ENCODE peak calls at places on chromosomes 11 and 22, in eight cellular contexts. One of them, this sample, is unnamed.

GRCh38 chr11:81673001-81673400 is 1060.7 kb downstream of the FAM181B start:
- DNase-seq in NCI-H524 treated with DMSO at 0.1 percent for 48 hours: no peak
- DNase-seq in AG09309: no peak
- DNase-seq in T1000: no peak
- DNase-seq in EL: no peak
- DNase-seq in neural progenitor cell: no peak
- DNase-seq in SW480: no peak
- DNase-seq in stimulated activated naive B cell treated with anti-CD40 and anti-IgM and Interleukin-4, amounts not matched to agents 10 μg/mL and 1 μg/mL and 100 μg/mL, for 72 hours: no peak
- DNase-seq in this sample: no peak

GRCh38 chr11:2542406-2542805 is 97.6 kb downstream of the KCNQ1 start:
- DNase-seq in NCI-H524 treated with DMSO at 0.1 percent for 48 hours: no peak
- DNase-seq in AG09309: no peak
- DNase-seq in T1000: no peak
- DNase-seq in EL: no peak
- DNase-seq in neural progenitor cell: no peak
- DNase-seq in SW480: no peak
- DNase-seq in stimulated activated naive B cell treated with anti-CD40 and anti-IgM and Interleukin-4, amounts not matched to agents 10 μg/mL and 1 μg/mL and 100 μg/mL, for 72 hours: no peak
- DNase-seq in this sample: no peak

GRCh38 chr11:71251761-71252433 is 480 bp downstream of the SHANK2 start:
- DNase-seq in NCI-H524 treated with DMSO at 0.1 percent for 48 hours: no peak
- DNase-seq in AG09309: no peak
- DNase-seq in T1000: peak
- DNase-seq in EL: no peak
- DNase-seq in neural progenitor cell: peak
- DNase-seq in SW480: peak
- DNase-seq in stimulated activated naive B cell treated with anti-CD40 and anti-IgM and Interleukin-4, amounts not matched to agents 10 μg/mL and 1 μg/mL and 100 μg/mL, for 72 hours: peak
- DNase-seq in this sample: no peak

GRCh38 chr22:24392218-24392931 is 35.0 kb upstream of the ADORA2A start:
- DNase-seq in NCI-H524 treated with DMSO at 0.1 percent for 48 hours: no peak
- DNase-seq in AG09309: no peak
- DNase-seq in T1000: no peak
- DNase-seq in EL: peak
- DNase-seq in neural progenitor cell: no peak
- DNase-seq in SW480: no peak
- DNase-seq in stimulated activated naive B cell treated with anti-CD40 and anti-IgM and Interleukin-4, amounts not matched to agents 10 μg/mL and 1 μg/mL and 100 μg/mL, for 72 hours: no peak
- DNase-seq in this sample: no peak

GRCh38 chr11:79040348-79040747 is 400.5 kb downstream of the TENM4 start:
- DNase-seq in NCI-H524 treated with DMSO at 0.1 percent for 48 hours: no peak
- DNase-seq in AG09309: no peak
- DNase-seq in T1000: no peak
- DNase-seq in EL: no peak
- DNase-seq in neural progenitor cell: no peak
- DNase-seq in SW480: no peak
- DNase-seq in stimulated activated naive B cell treated with anti-CD40 and anti-IgM and Interleukin-4, amounts not matched to agents 10 μg/mL and 1 μg/mL and 100 μg/mL, for 72 hours: no peak
- DNase-seq in this sample: no peak

GRCh38 chr11:124868322-124869274 is 3.4 kb downstream of the ROBO3 start:
- DNase-seq in NCI-H524 treated with DMSO at 0.1 percent for 48 hours: no peak
- DNase-seq in AG09309: no peak
- DNase-seq in T1000: no peak
- DNase-seq in EL: no peak
- DNase-seq in neural progenitor cell: no peak
- DNase-seq in SW480: no peak
- DNase-seq in stimulated activated naive B cell treated with anti-CD40 and anti-IgM and Interleukin-4, amounts not matched to agents 10 μg/mL and 1 μg/mL and 100 μg/mL, for 72 hours: no peak
- DNase-seq in this sample: no peak

GRCh38 chr11:76939219-76939631 is 78.5 kb downstream of the ACER3 start:
- DNase-seq in NCI-H524 treated with DMSO at 0.1 percent for 48 hours: no peak
- DNase-seq in AG09309: no peak
- DNase-seq in T1000: no peak
- DNase-seq in EL: no peak
- DNase-seq in neural progenitor cell: no peak
- DNase-seq in SW480: no peak
- DNase-seq in stimulated activated naive B cell treated with anti-CD40 and anti-IgM and Interleukin-4, amounts not matched to agents 10 μg/mL and 1 μg/mL and 100 μg/mL, for 72 hours: no peak
- DNase-seq in this sample: peak

GRCh38 chr11:11584446-11584810 is 37.4 kb downstream of the GALNT18 start:
- DNase-seq in NCI-H524 treated with DMSO at 0.1 percent for 48 hours: no peak
- DNase-seq in AG09309: peak
- DNase-seq in T1000: peak
- DNase-seq in EL: peak
- DNase-seq in neural progenitor cell: no peak
- DNase-seq in SW480: peak
- DNase-seq in stimulated activated naive B cell treated with anti-CD40 and anti-IgM and Interleukin-4, amounts not matched to agents 10 μg/mL and 1 μg/mL and 100 μg/mL, for 72 hours: no peak
- DNase-seq in this sample: no peak

GRCh38 chr11:25377466-25377865 is 880.6 kb downstream of the LUZP2 start:
- DNase-seq in NCI-H524 treated with DMSO at 0.1 percent for 48 hours: no peak
- DNase-seq in AG09309: no peak
- DNase-seq in T1000: no peak
- DNase-seq in EL: no peak
- DNase-seq in neural progenitor cell: no peak
- DNase-seq in SW480: no peak
- DNase-seq in stimulated activated naive B cell treated with anti-CD40 and anti-IgM and Interleukin-4, amounts not matched to agents 10 μg/mL and 1 μg/mL and 100 μg/mL, for 72 hours: no peak
- DNase-seq in this sample: no peak

GRCh38 chr11:123303924-123304323 is 108.9 kb upstream of the CLMP start:
- DNase-seq in NCI-H524 treated with DMSO at 0.1 percent for 48 hours: no peak
- DNase-seq in AG09309: no peak
- DNase-seq in T1000: no peak
- DNase-seq in EL: no peak
- DNase-seq in neural progenitor cell: no peak
- DNase-seq in SW480: no peak
- DNase-seq in stimulated activated naive B cell treated with anti-CD40 and anti-IgM and Interleukin-4, amounts not matched to agents 10 μg/mL and 1 μg/mL and 100 μg/mL, for 72 hours: no peak
- DNase-seq in this sample: no peak

This sample was measured in NCI-H774.